ENCODE peak calls at places on chromosomes 13 and 19, in seven cellular contexts. One of them, this sample, is unnamed. For H3K36me3 and H3K4me1, the result is how much of the 10 kb centered on the place peaks cover.

GRCh38 chr13:77810430-77810829 is 108.2 kb downstream of the EDNRB start:
- DNase-seq in aorta: no peak
- DNase-seq in effector memory CD4-positive, alpha-beta T cell: no peak
- DNase-seq in fibroblast of lung: peak
- DNase-seq in neural progenitor cell: no peak
- DNase-seq in colonic mucosa: no peak
- DNase-seq in ascending aorta: no peak
- DNase-seq in this sample: peak

GRCh38 chr19:34269489-34269888 is 15.1 kb downstream of the GARRE1 start:
- DNase-seq in aorta: no peak
- DNase-seq in effector memory CD4-positive, alpha-beta T cell: no peak
- DNase-seq in fibroblast of lung: no peak
- DNase-seq in neural progenitor cell: no peak
- DNase-seq in colonic mucosa: no peak
- DNase-seq in ascending aorta: no peak
- DNase-seq in this sample: no peak

GRCh38 chr19:13164370-13165090 is 14.3 kb downstream of the IER2 start:
- DNase-seq in aorta: peak
- DNase-seq in effector memory CD4-positive, alpha-beta T cell: peak
- DNase-seq in fibroblast of lung: peak
- DNase-seq in neural progenitor cell: peak
- DNase-seq in colonic mucosa: peak
- DNase-seq in ascending aorta: no peak
- DNase-seq in this sample: peak

GRCh38 chr13:79281335-79281734 is 124.7 kb downstream of the RBM26 start:
- DNase-seq in aorta: no peak
- DNase-seq in effector memory CD4-positive, alpha-beta T cell: no peak
- DNase-seq in fibroblast of lung: no peak
- DNase-seq in neural progenitor cell: peak
- DNase-seq in colonic mucosa: no peak
- DNase-seq in ascending aorta: no peak
- DNase-seq in this sample: no peak

GRCh38 chr19:4624301-4624700 is 15.0 kb upstream of the TNFAIP8L1 start:
- DNase-seq in aorta: no peak
- DNase-seq in effector memory CD4-positive, alpha-beta T cell: no peak
- DNase-seq in fibroblast of lung: no peak
- DNase-seq in neural progenitor cell: no peak
- DNase-seq in colonic mucosa: no peak
- DNase-seq in ascending aorta: no peak
- DNase-seq in this sample: no peak

GRCh38 chr19:3837332-3837731 is 31.5 kb downstream of the ZFR2 start:
- DNase-seq in aorta: no peak
- DNase-seq in effector memory CD4-positive, alpha-beta T cell: no peak
- DNase-seq in fibroblast of lung: no peak
- DNase-seq in neural progenitor cell: no peak
- DNase-seq in colonic mucosa: no peak
- DNase-seq in ascending aorta: no peak
- DNase-seq in this sample: no peak

GRCh38 chr13:30978981-30979956 is 46.8 kb downstream of the TEX26 start:
- DNase-seq in aorta: no peak
- DNase-seq in effector memory CD4-positive, alpha-beta T cell: peak
- DNase-seq in fibroblast of lung: no peak
- DNase-seq in neural progenitor cell: peak
- DNase-seq in colonic mucosa: peak
- DNase-seq in ascending aorta: no peak
- DNase-seq in this sample: peak

GRCh38 chr13:113474179-113474578 is 16.3 kb downstream of the DCUN1D2 start:
- DNase-seq in aorta: no peak
- DNase-seq in effector memory CD4-positive, alpha-beta T cell: no peak
- DNase-seq in fibroblast of lung: no peak
- DNase-seq in neural progenitor cell: no peak
- DNase-seq in colonic mucosa: no peak
- DNase-seq in ascending aorta: no peak
- DNase-seq in this sample: no peak

GRCh38 chr19:34962945-34963530 is 991 bp downstream of the ZNF792 start:
- DNase-seq in aorta: no peak
- DNase-seq in effector memory CD4-positive, alpha-beta T cell: no peak
- DNase-seq in fibroblast of lung: no peak
- DNase-seq in neural progenitor cell: no peak
- DNase-seq in colonic mucosa: peak
- DNase-seq in ascending aorta: no peak
- DNase-seq in this sample: peak

GRCh38 chr19:4969772-4970531 is 1.0 kb downstream of the KDM4B start:
- DNase-seq in aorta: no peak
- DNase-seq in effector memory CD4-positive, alpha-beta T cell: no peak
- DNase-seq in fibroblast of lung: peak
- DNase-seq in neural progenitor cell: peak
- DNase-seq in colonic mucosa: no peak
- DNase-seq in ascending aorta: no peak
- DNase-seq in this sample: peak

GRCh38 chr19:12374026-12374425 is 8.5 kb upstream of the ZNF442 start:
- DNase-seq in aorta: no peak
- DNase-seq in effector memory CD4-positive, alpha-beta T cell: no peak
- DNase-seq in fibroblast of lung: no peak
- DNase-seq in neural progenitor cell: no peak
- DNase-seq in colonic mucosa: no peak
- DNase-seq in ascending aorta: no peak
- DNase-seq in this sample: no peak

GRCh38 chr19:13839193-13839937 is 37.6 kb upstream of the NANOS3 start:
- DNase-seq in aorta: peak
- DNase-seq in effector memory CD4-positive, alpha-beta T cell: peak
- DNase-seq in fibroblast of lung: peak
- DNase-seq in neural progenitor cell: peak
- DNase-seq in colonic mucosa: peak
- DNase-seq in ascending aorta: peak
- DNase-seq in this sample: peak

GRCh38 chr19:44644391-44645016 is 794 bp downstream of the PVR start:
- DNase-seq in aorta: peak
- DNase-seq in effector memory CD4-positive, alpha-beta T cell: no peak
- DNase-seq in fibroblast of lung: peak
- DNase-seq in neural progenitor cell: peak
- DNase-seq in colonic mucosa: peak
- DNase-seq in ascending aorta: no peak
- DNase-seq in this sample: peak

GRCh38 chr13:107866666-107867623 is 348.4 kb downstream of the LIG4 start:
- DNase-seq in aorta: no peak
- DNase-seq in effector memory CD4-positive, alpha-beta T cell: no peak
- DNase-seq in fibroblast of lung: peak
- DNase-seq in neural progenitor cell: peak
- DNase-seq in colonic mucosa: no peak
- DNase-seq in ascending aorta: no peak
- DNase-seq in this sample: no peak

GRCh38 chr19:11606484-11606883 is 9.2 kb downstream of the ZNF627 start:
- DNase-seq in aorta: no peak
- DNase-seq in effector memory CD4-positive, alpha-beta T cell: no peak
- DNase-seq in fibroblast of lung: no peak
- DNase-seq in neural progenitor cell: no peak
- DNase-seq in colonic mucosa: no peak
- DNase-seq in ascending aorta: no peak
- DNase-seq in this sample: no peak

GRCh38 chr19:21505459-21506393 is at the start of gene ZNF429:
- DNase-seq in aorta: peak
- DNase-seq in effector memory CD4-positive, alpha-beta T cell: peak
- DNase-seq in fibroblast of lung: peak
- DNase-seq in neural progenitor cell: peak
- DNase-seq in colonic mucosa: peak
- DNase-seq in ascending aorta: peak
- DNase-seq in this sample: peak

GRCh38 chr13:21683034-21683733 is 12.3 kb downstream of the FGF9 start:
- DNase-seq in aorta: no peak
- DNase-seq in effector memory CD4-positive, alpha-beta T cell: no peak
- DNase-seq in fibroblast of lung: peak
- DNase-seq in neural progenitor cell: no peak
- DNase-seq in colonic mucosa: no peak
- DNase-seq in ascending aorta: no peak
- DNase-seq in this sample: no peak

GRCh38 chr13:111468037-111468959 is 147.9 kb downstream of the TEX29 start:
- DNase-seq in aorta: no peak
- DNase-seq in effector memory CD4-positive, alpha-beta T cell: no peak
- DNase-seq in fibroblast of lung: no peak
- DNase-seq in neural progenitor cell: no peak
- DNase-seq in colonic mucosa: no peak
- DNase-seq in ascending aorta: no peak
- DNase-seq in this sample: no peak

GRCh38 chr13:93318538-93318937 is 91.9 kb downstream of the GPC6 start:
- DNase-seq in aorta: no peak
- DNase-seq in effector memory CD4-positive, alpha-beta T cell: no peak
- DNase-seq in fibroblast of lung: peak
- DNase-seq in neural progenitor cell: no peak
- DNase-seq in colonic mucosa: no peak
- DNase-seq in ascending aorta: no peak
- DNase-seq in this sample: no peak

GRCh38 chr13:106480511-106480910 is 55.0 kb downstream of the EFNB2 start:
- DNase-seq in aorta: no peak
- DNase-seq in effector memory CD4-positive, alpha-beta T cell: no peak
- DNase-seq in fibroblast of lung: no peak
- DNase-seq in neural progenitor cell: no peak
- DNase-seq in colonic mucosa: no peak
- DNase-seq in ascending aorta: no peak
- DNase-seq in this sample: no peak

GRCh38 chr13:76860706-76861105 is 25.5 kb downstream of the KCTD12 start:
- DNase-seq in aorta: no peak
- DNase-seq in effector memory CD4-positive, alpha-beta T cell: no peak
- DNase-seq in fibroblast of lung: no peak
- DNase-seq in neural progenitor cell: no peak
- DNase-seq in colonic mucosa: no peak
- DNase-seq in ascending aorta: no peak
- DNase-seq in this sample: no peak

GRCh38 chr13:25980255-25980654 is 71.6 kb downstream of the SHISA2 start:
- DNase-seq in aorta: no peak
- DNase-seq in effector memory CD4-positive, alpha-beta T cell: no peak
- DNase-seq in fibroblast of lung: peak
- DNase-seq in neural progenitor cell: peak
- DNase-seq in colonic mucosa: no peak
- DNase-seq in ascending aorta: no peak
- DNase-seq in this sample: no peak

GRCh38 chr19:18789883-18790565 is 1.1 kb downstream of the COMP start:
- DNase-seq in aorta: no peak
- DNase-seq in effector memory CD4-positive, alpha-beta T cell: no peak
- DNase-seq in fibroblast of lung: peak
- DNase-seq in neural progenitor cell: peak
- DNase-seq in colonic mucosa: no peak
- DNase-seq in ascending aorta: no peak
- DNase-seq in this sample: no peak

DNA sequence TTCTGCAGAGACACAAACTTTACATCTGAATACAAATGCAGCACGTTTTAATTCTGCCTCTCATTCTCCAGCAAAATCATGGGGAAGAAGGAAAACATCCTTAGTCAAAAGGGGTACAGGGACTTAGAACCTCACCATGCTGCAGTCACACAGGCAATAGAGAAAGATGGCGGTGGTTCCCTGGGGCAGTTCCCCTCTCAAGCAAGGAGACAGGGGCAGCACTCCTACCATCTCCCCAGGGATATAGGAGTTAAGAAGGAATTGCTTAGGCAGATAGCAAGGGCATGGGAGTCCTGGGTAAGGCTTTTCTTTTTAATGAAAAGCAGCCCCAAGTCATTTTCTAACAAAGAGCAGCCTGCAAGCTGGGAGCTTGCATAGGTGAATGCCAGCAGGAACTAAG is 514.8 kb downstream of the IRS2 start:
- DNase-seq in aorta: no peak
- DNase-seq in effector memory CD4-positive, alpha-beta T cell: no peak
- DNase-seq in fibroblast of lung: no peak
- DNase-seq in neural progenitor cell: no peak
- DNase-seq in colonic mucosa: no peak
- DNase-seq in ascending aorta: no peak
- DNase-seq in this sample: no peak
- H3K36me3 ChIP-seq in aorta: under half
- H3K36me3 ChIP-seq in effector memory CD4-positive, alpha-beta T cell: under half
- H3K36me3 ChIP-seq in fibroblast of lung: under half
- H3K36me3 ChIP-seq in neural progenitor cell: under half
- H3K36me3 ChIP-seq in colonic mucosa: under half
- H3K36me3 ChIP-seq in ascending aorta: under half
- H3K36me3 ChIP-seq in this sample: under half

GRCh38 chr13:33265607-33266006 is 19.9 kb downstream of the STARD13 start:
- DNase-seq in aorta: no peak
- DNase-seq in effector memory CD4-positive, alpha-beta T cell: no peak
- DNase-seq in fibroblast of lung: no peak
- DNase-seq in neural progenitor cell: no peak
- DNase-seq in colonic mucosa: no peak
- DNase-seq in ascending aorta: no peak
- DNase-seq in this sample: no peak
- H3K4me1 ChIP-seq in aorta: under half
- H3K4me1 ChIP-seq in effector memory CD4-positive, alpha-beta T cell: under half
- H3K4me1 ChIP-seq in fibroblast of lung: under half
- H3K4me1 ChIP-seq in neural progenitor cell: under half
- H3K4me1 ChIP-seq in colonic mucosa: under half
- H3K4me1 ChIP-seq in ascending aorta: under half
- H3K4me1 ChIP-seq in this sample: under half

GRCh38 chr19:47758433-47758784 is 13.1 kb downstream of the NOP53 start:
- DNase-seq in aorta: no peak
- DNase-seq in effector memory CD4-positive, alpha-beta T cell: no peak
- DNase-seq in fibroblast of lung: no peak
- DNase-seq in neural progenitor cell: no peak
- DNase-seq in colonic mucosa: no peak
- DNase-seq in ascending aorta: no peak
- DNase-seq in this sample: peak
- H3K36me3 ChIP-seq in aorta: under half
- H3K36me3 ChIP-seq in effector memory CD4-positive, alpha-beta T cell: half or more
- H3K36me3 ChIP-seq in fibroblast of lung: under half
- H3K36me3 ChIP-seq in neural progenitor cell: under half
- H3K36me3 ChIP-seq in colonic mucosa: under half
- H3K36me3 ChIP-seq in ascending aorta: half or more
- H3K36me3 ChIP-seq in this sample: under half

DNA sequence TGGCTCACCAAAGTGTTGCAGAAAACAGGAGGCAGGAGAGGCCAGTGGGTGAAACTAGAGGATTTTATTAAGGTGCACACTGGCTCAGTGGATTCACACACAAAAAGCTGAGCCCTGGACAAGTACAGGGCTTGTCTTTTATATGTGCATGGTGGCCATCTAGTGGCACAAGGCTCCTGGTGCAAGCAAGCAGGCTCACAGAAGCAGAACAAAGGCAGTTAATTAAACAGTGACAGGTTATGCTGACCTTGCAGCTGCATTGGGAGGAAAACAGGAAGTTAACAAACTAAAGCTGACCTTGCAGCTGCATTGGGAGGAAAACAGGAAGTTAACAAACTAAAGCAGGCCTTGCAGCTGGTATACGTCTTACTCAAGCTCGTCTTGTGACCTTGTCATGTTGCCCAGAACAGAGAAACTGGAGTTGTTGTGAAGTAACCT is 65.3 kb upstream of the ZNF681 start:
- DNase-seq in aorta: no peak
- DNase-seq in effector memory CD4-positive, alpha-beta T cell: no peak
- DNase-seq in fibroblast of lung: peak
- DNase-seq in neural progenitor cell: peak
- DNase-seq in colonic mucosa: peak
- DNase-seq in ascending aorta: no peak
- DNase-seq in this sample: peak
- H3K4me1 ChIP-seq in aorta: under half
- H3K4me1 ChIP-seq in effector memory CD4-positive, alpha-beta T cell: under half
- H3K4me1 ChIP-seq in fibroblast of lung: under half
- H3K4me1 ChIP-seq in neural progenitor cell: under half
- H3K4me1 ChIP-seq in colonic mucosa: under half
- H3K4me1 ChIP-seq in ascending aorta: under half
- H3K4me1 ChIP-seq in this sample: under half

GRCh38 chr19:49344516-49345423 is 9.6 kb downstream of the CD37 start:
- DNase-seq in aorta: peak
- DNase-seq in effector memory CD4-positive, alpha-beta T cell: no peak
- DNase-seq in fibroblast of lung: no peak
- DNase-seq in neural progenitor cell: peak
- DNase-seq in colonic mucosa: no peak
- DNase-seq in ascending aorta: no peak
- DNase-seq in this sample: no peak
- H3K36me3 ChIP-seq in aorta: under half
- H3K36me3 ChIP-seq in effector memory CD4-positive, alpha-beta T cell: under half
- H3K36me3 ChIP-seq in fibroblast of lung: under half
- H3K36me3 ChIP-seq in neural progenitor cell: under half
- H3K36me3 ChIP-seq in colonic mucosa: under half
- H3K36me3 ChIP-seq in ascending aorta: half or more
- H3K36me3 ChIP-seq in this sample: under half

This sample was measured in small intestine.